ENCODE peak calls at places on chromosome 9, in seven cellular contexts. T is activated CD4-positive, CD25-positive, alpha-beta regulatory T cell; J is stimulated activated CD8-positive, alpha-beta memory T cell treated with anti-CD3 and anti-CD28 coated beads, Interleukin-12 subunit alpha, Interleukin-12 subunit beta, amount 100 ng/mL, for 4 hours; L is ovary; M is fibroblast of lung; Y is activated CD8-positive, alpha-beta T cell treated with anti-CD3 and anti-CD28 coated beads, Interleukin-2, amount 10 ng/mL, durations not matched to agents 7 days and 5 days; Z is uterus. A is an unnamed sample.

GRCh38 chr9:92947268-92948031 is at the start of gene FGD3:
- DNase-seq in Z (no peak), J (no peak), M (peak), L (no peak), T (no peak), Y (peak), A (no peak)

GRCh38 chr9:73093740-73094379 is 57.8 kb upstream of the ANXA1 start:
- DNase-seq in L (no peak), J (no peak), T (no peak), M (peak), Z (no peak), Y (no peak), A (no peak)

GRCh38 chr9:94554439-94555331 is at the start of gene PCAT7:
- DNase-seq in J (no peak), Y (peak), L (no peak), T (no peak), Z (no peak), M (peak), A (peak)

GRCh38 chr9:79362100-79363081 is 209.4 kb upstream of the TLE4 start:
- DNase-seq in M (peak), L (no peak), Z (no peak), Y (no peak), T (no peak), J (no peak), A (no peak)

GRCh38 chr9:110187126-110187525 is 20.8 kb downstream of the C9orf152 start:
- DNase-seq in L (no peak), T (no peak), Z (no peak), M (no peak), Y (no peak), J (no peak), A (no peak)

GRCh38 chr9:26504057-26504456 is 388.5 kb downstream of the CAAP1 start:
- DNase-seq in T (no peak), Z (no peak), Y (no peak), J (no peak), M (no peak), L (no peak), A (no peak)

GRCh38 chr9:119074017-119074416 is 295.2 kb downstream of the BRINP1 start:
- DNase-seq in Y (no peak), J (no peak), Z (no peak), M (no peak), T (no peak), L (no peak), A (no peak)

GRCh38 chr9:114287763-114288232 is 35.1 kb upstream of the ORM1 start:
- DNase-seq in T (no peak), M (no peak), Z (peak), L (peak), J (no peak), Y (no peak), A (no peak)

GRCh38 chr9:104905931-104906330 is 22.0 kb downstream of the ABCA1 start:
- DNase-seq in Z (no peak), Y (no peak), M (peak), T (no peak), L (no peak), J (no peak), A (no peak)

GRCh38 chr9:14080940-14081621 is 232.9 kb downstream of the NFIB start:
- DNase-seq in T (no peak), J (no peak), L (no peak), Y (no peak), Z (no peak), M (peak), A (no peak)

GRCh38 chr9:19200234-19200633 is 30.3 kb upstream of the DENND4C start:
- DNase-seq in T (no peak), Z (peak), L (peak), J (no peak), Y (no peak), M (no peak), A (no peak)

GRCh38 chr9:36959681-36960574 is 74.1 kb downstream of the PAX5 start:
- DNase-seq in J (no peak), M (no peak), Y (no peak), T (no peak), Z (no peak), L (no peak), A (no peak)

GRCh38 chr9:114061830-114062474 is 16.1 kb downstream of the AMBP start:
- DNase-seq in L (no peak), J (no peak), T (no peak), M (no peak), Z (no peak), Y (no peak), A (no peak)

GRCh38 chr9:91059713-91060112 is 258.1 kb downstream of the SYK start:
- DNase-seq in Y (no peak), M (no peak), L (no peak), Z (peak), T (no peak), J (no peak), A (no peak)

GRCh38 chr9:99192786-99193465 is 28.8 kb downstream of the ALG2 start:
- DNase-seq in L (no peak), T (no peak), Z (no peak), J (no peak), Y (no peak), M (peak), A (no peak)